ENCODE peak calls at places on chromosomes 2 and 18, in five cellular contexts. F is stimulated activated CD4-positive, alpha-beta T cell treated with anti-CD3 and anti-CD28 coated beads, Interleukin-15, amount 100 ng/mL, for 24 hours; B is NCI-H2081; R is HEK293T; C is NCI-H446. D is an unnamed sample.

GRCh38 chr2:218010116-218010837 is 7.5 kb upstream of the TNS1 start:
- DNase-seq in F (peak; percentile 46), B (peak; percentile 44), R (peak; percentile 74), C (no peak), D (no peak)

GRCh38 chr2:88458633-88459032 is 6.1 kb upstream of the FOXI3 start:
- DNase-seq in F (no peak), B (no peak), R (no peak), C (no peak), D (no peak)

GRCh38 chr2:130190237-130190636 is 8.0 kb downstream of the TUBA3E start:
- DNase-seq in F (no peak), B (no peak), R (no peak), C (no peak), D (no peak)

GRCh38 chr18:37286801-37287200 is 278.8 kb downstream of the CELF4 start:
- DNase-seq in F (no peak), B (no peak), R (no peak), C (no peak), D (no peak)

GRCh38 chr2:218540015-218540414 is 28.1 kb downstream of the USP37 start:
- DNase-seq in F (no peak), B (no peak), R (no peak), C (no peak), D (no peak)

GRCh38 chr18:47953471-47953931 is 23.0 kb upstream of the SMAD2 start:
- DNase-seq in F (peak; percentile 30), B (no peak), R (no peak), C (peak; percentile 95), D (peak; percentile 84)

GRCh38 chr18:77206676-77207370 is 42.8 kb upstream of the GALR1 start:
- DNase-seq in F (no peak), B (no peak), R (no peak), C (peak; percentile 79), D (no peak)

GRCh38 chr2:15841776-15842554 is 98.4 kb upstream of the MYCN start:
- DNase-seq in F (no peak), B (no peak), R (no peak), C (no peak), D (no peak)

GRCh38 chr2:126761256-126761980 is 105.5 kb downstream of the GYPC start:
- DNase-seq in F (no peak), B (no peak), R (no peak), C (no peak), D (no peak)

GRCh38 chr2:9639000-9639602 is 8.3 kb upstream of the YWHAQ start:
- DNase-seq in F (no peak), B (no peak), R (no peak), C (no peak), D (no peak)

GRCh38 chr2:86211033-86211795 is 12.0 kb downstream of the MRPL35 start:
- DNase-seq in F (no peak), B (no peak), R (no peak), C (no peak), D (no peak)

GRCh38 chr2:75403991-75404428 is 156.7 kb downstream of the EVA1A start:
- DNase-seq in F (no peak), B (peak; percentile 54), R (peak; percentile 57), C (peak; percentile 66), D (peak; percentile 20)

GRCh38 chr2:104318001-104318555 is 535.8 kb upstream of the POU3F3 start:
- DNase-seq in F (no peak), B (no peak), R (no peak), C (no peak), D (no peak)

GRCh38 chr2:171318463-171318934 is 115.3 kb downstream of the METTL8 start:
- DNase-seq in F (peak; percentile 28), B (no peak), R (no peak), C (peak; percentile 60), D (peak; percentile 69)

GRCh38 chr18:55879331-55879730 is 291.3 kb upstream of the TCF4 start:
- DNase-seq in F (no peak), B (no peak), R (no peak), C (no peak), D (no peak)

GRCh38 chr2:240140920-240141319 is 462 bp upstream of the OTOS start:
- DNase-seq in F (no peak), B (no peak), R (no peak), C (no peak), D (no peak)

GRCh38 chr18:29434650-29435049 is 1257.7 kb upstream of the CDH2 start:
- DNase-seq in F (no peak), B (no peak), R (no peak), C (no peak), D (no peak)

GRCh38 chr2:72689579-72690170 is 136.2 kb downstream of the EXOC6B start:
- DNase-seq in F (no peak), B (no peak), R (no peak), C (no peak), D (no peak)